ENCODE peak calls at places on chromosomes 13 and 19, in five cellular contexts. C, R, P, T and D are unnamed samples.

GRCh38 chr13:101307181-101307701 is 109.1 kb downstream of the NALCN start:
- DNase-seq in C (no peak), R (no peak), P (peak), T (peak), D (no peak)

GRCh38 chr13:79128158-79128557 is 277.9 kb downstream of the RBM26 start:
- DNase-seq in C (no peak), R (no peak), P (peak), T (peak), D (no peak)

GRCh38 chr19:29576761-29577661 is 29.1 kb upstream of the POP4 start:
- DNase-seq in C (no peak), R (peak), P (peak), T (peak), D (no peak)

GRCh38 chr19:45677351-45678230 is 9.6 kb downstream of the GIPR start:
- DNase-seq in C (peak), R (peak), P (peak), T (peak), D (peak)

GRCh38 chr13:103187621-103188020 is 121.4 kb upstream of the SLC10A2 start:
- DNase-seq in C (peak), R (no peak), P (no peak), T (peak), D (no peak)

GRCh38 chr19:46764817-46765291 is 18.6 kb upstream of the STRN4 start:
- DNase-seq in C (no peak), R (no peak), P (no peak), T (no peak), D (no peak)

GRCh38 chr13:79404361-79404760 is 1.7 kb downstream of the RBM26 start:
- DNase-seq in C (no peak), R (no peak), P (peak), T (no peak), D (no peak)

GRCh38 chr19:38317104-38317612 is 1.4 kb upstream of the YIF1B start:
- DNase-seq in C (no peak), R (peak), P (no peak), T (no peak), D (no peak)

GRCh38 chr19:11736696-11737095 is 2.0 kb downstream of the ZNF823 start:
- DNase-seq in C (peak), R (no peak), P (peak), T (peak), D (peak)

GRCh38 chr13:100543872-100544602 is 44.6 kb downstream of the GGACT start:
- DNase-seq in C (no peak), R (no peak), P (no peak), T (no peak), D (no peak)

GRCh38 chr13:47251771-47252170 is 354.9 kb upstream of the HTR2A start:
- DNase-seq in C (no peak), R (no peak), P (peak), T (no peak), D (no peak)

GRCh38 chr13:50382511-50382910 is 367.3 kb downstream of the KCNRG start:
- DNase-seq in C (no peak), R (no peak), P (no peak), T (no peak), D (no peak)

GRCh38 chr19:12093777-12094176 is 29.2 kb downstream of the ZNF844 start:
- DNase-seq in C (no peak), R (no peak), P (no peak), T (no peak), D (no peak)

GRCh38 chr13:95301135-95301946 is at the start of gene ABCC4:
- DNase-seq in C (peak), R (peak), P (peak), T (peak), D (peak)

GRCh38 chr19:53881482-53882390 is at the start of gene PRKCG:
- DNase-seq in C (peak), R (peak), P (no peak), T (no peak), D (no peak)

GRCh38 chr13:49958321-49958720 is 22.2 kb upstream of the SPRYD7 start:
- DNase-seq in C (no peak), R (no peak), P (peak), T (no peak), D (no peak)